ENCODE peak calls at places on chromosomes 6 and 20, in five cellular contexts. U is activated CD4-positive, alpha-beta memory T cell treated with anti-CD3 and anti-CD28 coated beads, Interleukin-2, amount 10 ng/mL, durations not matched to agents 7 days and 5 days; N is A549; I is T-cell; K is AG09309. X is an unnamed sample.

GRCh38 chr6:92541457-92542060 is 877.8 kb downstream of the EPHA7 start:
- DNase-seq in U (no peak), N (no peak), I (no peak), K (no peak), X (no peak)

GRCh38 chr20:19813839-19814238 is 55.8 kb downstream of the RIN2 start:
- DNase-seq in U (no peak), N (no peak), I (no peak), K (no peak), X (no peak)

GRCh38 chr6:141552463-141552862 is 580.3 kb upstream of the GJE1 start:
- DNase-seq in U (no peak), N (peak), I (no peak), K (no peak), X (no peak)

GRCh38 chr6:20789162-20789561 is 254.9 kb downstream of the CDKAL1 start:
- DNase-seq in U (no peak), N (no peak), I (no peak), K (no peak), X (no peak)

GRCh38 chr6:134351615-134352474 is 33.9 kb upstream of the SGK1 start:
- DNase-seq in U (peak), N (no peak), I (no peak), K (no peak), X (peak)

GRCh38 chr6:10511477-10511876 is 9.7 kb upstream of the GCNT2 start:
- DNase-seq in U (no peak), N (no peak), I (no peak), K (no peak), X (no peak)

GRCh38 chr6:142819603-142820335 is 125.2 kb downstream of the HIVEP2 start:
- DNase-seq in U (peak), N (no peak), I (peak), K (no peak), X (no peak)

GRCh38 chr20:52923123-52923543 is 49.0 kb upstream of the TSHZ2 start:
- DNase-seq in U (no peak), N (no peak), I (no peak), K (peak), X (no peak)

GRCh38 chr6:2038096-2038495 is 207.3 kb downstream of the GMDS start:
- DNase-seq in U (peak), N (no peak), I (peak), K (no peak), X (no peak)

GRCh38 chr20:52804455-52804966 is 167.6 kb upstream of the TSHZ2 start:
- DNase-seq in U (no peak), N (no peak), I (no peak), K (no peak), X (no peak)

GRCh38 chr6:116217069-116217468 is 36.8 kb downstream of the TSPYL4 start:
- DNase-seq in U (no peak), N (peak), I (no peak), K (no peak), X (no peak)

GRCh38 chr20:51350941-51351631 is 191.4 kb downstream of the NFATC2 start:
- DNase-seq in U (no peak), N (no peak), I (no peak), K (peak), X (no peak)

GRCh38 chr20:43906505-43907034 is 8.1 kb upstream of the TOX2 start:
- DNase-seq in U (no peak), N (no peak), I (no peak), K (no peak), X (no peak)

GRCh38 chr20:41222703-41223102 is 85.4 kb downstream of the PLCG1 start:
- DNase-seq in U (no peak), N (no peak), I (no peak), K (no peak), X (no peak)

GRCh38 chr6:89282749-89283148 is 32.4 kb downstream of the GABRR2 start:
- DNase-seq in U (no peak), N (no peak), I (no peak), K (no peak), X (no peak)

GRCh38 chr20:8131598-8132014 is 460 bp upstream of the PLCB1 start:
- DNase-seq in U (peak), N (no peak), I (no peak), K (no peak), X (no peak)

GRCh38 chr20:45312241-45312640 is 4.1 kb upstream of the MATN4 start:
- DNase-seq in U (no peak), N (no peak), I (no peak), K (no peak), X (no peak)

GRCh38 chr6:170227521-170227983 is 63.3 kb downstream of the DLL1 start:
- DNase-seq in U (no peak), N (no peak), I (no peak), K (no peak), X (no peak)

GRCh38 chr6:39181333-39181732 is 47.9 kb downstream of the KCNK5 start:
- DNase-seq in U (no peak), N (no peak), I (no peak), K (no peak), X (no peak)

GRCh38 chr20:64131406-64131805 is 24.0 kb upstream of the NPBWR2 start:
- DNase-seq in U (no peak), N (peak), I (no peak), K (no peak), X (no peak)

GRCh38 chr6:108492131-108492766 is 68.5 kb upstream of the FOXO3 start:
- DNase-seq in U (no peak), N (peak), I (no peak), K (peak), X (no peak)

GRCh38 chr6:30770164-30770563 is 25.8 kb upstream of the IER3 start:
- DNase-seq in U (no peak), N (no peak), I (no peak), K (no peak), X (no peak)

GRCh38 chr6:144264270-144265060 is 20.7 kb upstream of the UTRN start:
- DNase-seq in U (no peak), N (peak), I (no peak), K (peak), X (peak)

GRCh38 chr6:124995131-124995530 is 32.9 kb downstream of the RNF217 start:
- DNase-seq in U (no peak), N (no peak), I (no peak), K (no peak), X (no peak)

GRCh38 chr6:145632971-145633370 is 102.3 kb downstream of the EPM2A start:
- DNase-seq in U (no peak), N (no peak), I (no peak), K (no peak), X (no peak)

GRCh38 chr6:10690651-10691445 is 3.6 kb downstream of the C6orf52 start:
- DNase-seq in U (no peak), N (no peak), I (no peak), K (no peak), X (no peak)

GRCh38 chr20:24955045-24955444 is 6.0 kb downstream of the CST7 start:
- DNase-seq in U (peak), N (no peak), I (no peak), K (no peak), X (no peak)

GRCh38 chr20:62695448-62696414 is 12.9 kb upstream of the NTSR1 start:
- DNase-seq in U (no peak), N (no peak), I (no peak), K (no peak), X (no peak)

GRCh38 chr6:127971945-127972391 is 71.1 kb upstream of the THEMIS start:
- DNase-seq in U (peak), N (no peak), I (peak), K (peak), X (no peak)

GRCh38 chr20:47736570-47737152 is 48.6 kb downstream of the SULF2 start:
- DNase-seq in U (no peak), N (no peak), I (no peak), K (no peak), X (no peak)

GRCh38 chr6:90764001-90764400 is 177.1 kb upstream of the MAP3K7 start:
- DNase-seq in U (no peak), N (no peak), I (no peak), K (no peak), X (no peak)

X was measured in ovary.